ENCODE peak calls at places on chromosomes 2 and 18, in four cellular contexts. One of them, this sample, is unnamed.

GRCh38 chr18:68735498-68736343 is 20.8 kb upstream of the TMX3 start:
- DNase-seq in GM06990: no peak
- DNase-seq in GM12864: peak
- DNase-seq in heart left ventricle: no peak
- DNase-seq in this sample: no peak

GRCh38 chr2:224286923-224287322 is 115.0 kb downstream of the FAM124B start:
- DNase-seq in GM12864: no peak
- DNase-seq in heart left ventricle: no peak
- DNase-seq in GM06990: no peak
- DNase-seq in this sample: no peak

GRCh38 chr2:120436885-120437603 is 91.1 kb downstream of the INHBB start:
- DNase-seq in heart left ventricle: no peak
- DNase-seq in GM12864: no peak
- DNase-seq in GM06990: no peak
- DNase-seq in this sample: no peak

GRCh38 chr2:163469561-163469962 is 266.2 kb downstream of the FIGN start:
- DNase-seq in heart left ventricle: no peak
- DNase-seq in GM12864: no peak
- DNase-seq in GM06990: no peak
- DNase-seq in this sample: no peak

GRCh38 chr2:114752425-114752824 is 310.0 kb downstream of the DPP10 start:
- DNase-seq in GM12864: no peak
- DNase-seq in heart left ventricle: no peak
- DNase-seq in GM06990: no peak
- DNase-seq in this sample: no peak

GRCh38 chr2:26345284-26345553 is 724 bp upstream of the SELENOI start:
- DNase-seq in GM06990: no peak
- DNase-seq in heart left ventricle: no peak
- DNase-seq in GM12864: no peak
- DNase-seq in this sample: no peak

GRCh38 chr2:16461672-16462071 is 204.0 kb downstream of the CYRIA start:
- DNase-seq in GM06990: no peak
- DNase-seq in GM12864: no peak
- DNase-seq in heart left ventricle: no peak
- DNase-seq in this sample: no peak

GRCh38 chr2:241799522-241800197 is 9.3 kb upstream of the NEU4 start:
- DNase-seq in heart left ventricle: no peak
- DNase-seq in GM06990: no peak
- DNase-seq in GM12864: no peak
- DNase-seq in this sample: peak

GRCh38 chr2:166365803-166366420 is 9.8 kb downstream of the SCN9A start:
- DNase-seq in GM06990: no peak
- DNase-seq in GM12864: no peak
- DNase-seq in heart left ventricle: no peak
- DNase-seq in this sample: no peak

DNA sequence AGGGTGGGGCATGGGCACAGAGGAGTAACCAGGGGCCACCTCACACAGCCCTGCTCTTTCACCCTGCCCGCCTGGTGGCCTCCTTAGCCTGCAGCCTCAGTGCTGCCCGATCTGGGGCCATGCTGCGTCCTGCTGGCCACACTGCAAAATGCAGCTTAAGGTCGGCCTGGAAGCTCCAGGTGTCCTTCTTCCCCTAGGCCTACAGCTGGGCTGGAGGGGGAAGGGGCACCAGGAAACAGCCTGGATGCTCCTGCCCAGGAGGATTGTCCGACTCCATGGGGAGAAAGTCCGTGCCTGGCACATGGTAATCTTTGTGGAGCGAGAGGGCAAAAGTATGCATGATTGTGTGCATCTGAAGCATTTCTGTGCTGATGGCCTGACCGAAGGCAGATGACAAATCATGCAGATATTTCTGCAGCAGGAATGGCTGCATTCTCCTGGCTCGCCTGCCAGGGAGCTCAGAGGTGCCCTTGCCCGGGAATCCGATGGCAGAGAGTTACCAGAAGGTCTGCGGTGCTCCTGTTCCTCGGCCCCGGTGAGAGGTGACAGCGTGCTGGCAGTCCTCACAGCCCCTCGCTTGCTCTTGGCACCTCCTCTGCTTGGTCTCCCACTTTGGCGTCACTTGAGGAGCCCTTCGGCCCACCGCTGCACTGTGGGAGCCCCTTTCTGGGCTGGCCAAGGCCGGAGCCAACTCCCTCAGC is 12.8 kb upstream of the ALPP start:
- DNase-seq in GM06990: no peak
- DNase-seq in heart left ventricle: no peak
- DNase-seq in GM12864: no peak
- DNase-seq in this sample: no peak
- TF ChIP-seq CTCF in GM06990: peak
- TF ChIP-seq CTCF in heart left ventricle: no peak
- TF ChIP-seq CTCF in GM12864: peak
- TF ChIP-seq CTCF in this sample: peak

DNA sequence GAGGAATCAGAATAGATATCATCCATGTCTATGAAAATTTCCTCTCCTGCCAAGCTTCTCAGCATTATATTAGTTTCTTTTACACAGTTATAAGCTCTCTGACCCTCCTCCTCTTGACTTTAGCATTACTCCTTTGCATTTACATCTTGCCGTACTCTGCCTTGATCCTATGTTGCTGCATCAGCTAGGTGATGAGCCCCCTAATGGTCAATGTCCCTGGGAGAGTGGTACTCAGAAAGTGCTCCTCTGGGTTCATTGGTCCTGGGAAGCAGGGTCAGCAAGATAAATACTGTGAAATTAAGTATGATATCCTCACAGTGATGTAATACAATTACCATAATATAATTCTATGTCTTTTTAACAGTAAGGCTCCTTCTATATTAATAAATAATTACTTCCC is 74.1 kb downstream of the PKP4 start:
- DNase-seq in GM06990: no peak
- DNase-seq in heart left ventricle: no peak
- DNase-seq in GM12864: no peak
- DNase-seq in this sample: no peak
- TF ChIP-seq CTCF in GM06990: peak
- TF ChIP-seq CTCF in heart left ventricle: no peak
- TF ChIP-seq CTCF in GM12864: no peak
- TF ChIP-seq CTCF in this sample: no peak

GRCh38 chr18:32470713-32471633 is at the start of gene GAREM1:
- DNase-seq in heart left ventricle: peak
- DNase-seq in GM12864: peak
- DNase-seq in GM06990: peak
- DNase-seq in this sample: peak
- TF ChIP-seq CTCF in heart left ventricle: peak
- TF ChIP-seq CTCF in GM12864: peak
- TF ChIP-seq CTCF in GM06990: peak
- TF ChIP-seq CTCF in this sample: peak

DNA sequence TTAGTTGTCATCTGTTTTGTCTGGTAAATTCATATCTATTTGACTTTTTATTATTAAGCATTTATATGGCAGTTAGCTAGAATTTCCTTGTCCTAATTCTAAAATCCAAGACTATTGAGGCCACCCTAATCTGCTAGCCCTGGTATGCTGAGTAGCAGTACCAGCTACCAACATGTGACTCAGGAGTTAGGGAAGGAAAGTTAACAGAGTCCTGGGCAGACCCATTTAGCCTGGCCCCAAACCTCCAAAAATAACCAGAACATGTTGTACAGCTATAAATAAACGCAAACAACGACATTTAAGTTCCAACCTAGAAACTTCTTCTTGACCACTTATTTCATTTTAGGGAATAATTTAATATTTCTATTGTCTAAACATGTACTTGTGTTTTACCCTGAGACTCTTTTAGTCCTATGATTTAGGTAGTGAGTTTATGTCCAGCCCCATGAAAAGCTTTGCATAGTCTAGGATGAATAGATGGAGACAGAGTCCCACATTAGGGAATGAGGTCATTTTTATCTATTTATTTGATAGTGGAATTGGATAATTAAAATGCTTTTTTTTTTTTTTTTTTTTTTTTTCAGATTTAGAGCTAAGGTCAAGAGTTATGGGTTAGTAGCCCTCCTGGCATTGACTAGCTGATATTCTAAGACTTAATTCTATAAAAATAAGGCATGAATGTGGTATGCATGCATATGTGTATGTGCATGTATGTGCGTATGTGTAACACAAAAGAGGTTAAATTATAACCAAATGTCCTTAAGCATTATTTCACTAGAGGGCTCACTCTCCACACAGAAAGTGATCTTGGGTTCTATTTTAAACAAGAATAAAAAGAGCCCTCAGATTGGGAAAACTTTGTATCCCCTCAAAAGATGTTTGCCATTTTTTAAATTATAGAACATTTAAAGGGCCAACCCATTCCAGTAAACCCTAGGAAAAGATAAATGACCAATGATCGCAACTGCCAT is 160.0 kb upstream of the MAPRE2 start:
- DNase-seq in GM12864: no peak
- DNase-seq in GM06990: no peak
- DNase-seq in heart left ventricle: no peak
- DNase-seq in this sample: no peak
- TF ChIP-seq CTCF in GM12864: no peak
- TF ChIP-seq CTCF in GM06990: no peak
- TF ChIP-seq CTCF in heart left ventricle: no peak
- TF ChIP-seq CTCF in this sample: no peak

DNA sequence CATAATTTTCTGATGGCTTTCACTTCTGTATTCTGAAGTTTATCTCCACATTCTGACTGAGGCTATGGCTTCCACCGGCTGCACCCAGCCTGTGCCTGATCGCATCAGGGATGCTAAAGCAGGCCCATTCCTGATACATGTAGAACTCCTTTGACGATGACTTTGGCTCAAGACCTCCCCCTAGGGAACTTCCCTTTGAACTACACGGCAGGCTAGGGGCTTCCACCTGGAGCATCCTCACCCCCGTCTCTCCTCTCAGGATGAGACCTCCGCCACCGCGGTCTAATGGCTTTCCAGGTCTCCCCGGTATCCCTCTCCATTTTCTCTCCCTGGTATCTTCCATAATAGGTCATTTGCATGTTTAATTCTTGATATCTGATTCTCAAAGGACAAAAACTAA is 214.9 kb upstream of the CHST9 start:
- DNase-seq in GM12864: no peak
- DNase-seq in heart left ventricle: no peak
- DNase-seq in GM06990: no peak
- DNase-seq in this sample: no peak
- TF ChIP-seq CTCF in GM12864: peak
- TF ChIP-seq CTCF in heart left ventricle: no peak
- TF ChIP-seq CTCF in GM06990: no peak
- TF ChIP-seq CTCF in this sample: no peak

GRCh38 chr2:100423631-100424030 is 6.2 kb upstream of the CHST10 start:
- DNase-seq in GM06990: no peak
- DNase-seq in heart left ventricle: no peak
- DNase-seq in GM12864: no peak
- DNase-seq in this sample: no peak

GRCh38 chr2:100425573-100426383 is 8.3 kb upstream of the CHST10 start:
- DNase-seq in GM12864: no peak
- DNase-seq in GM06990: no peak
- DNase-seq in heart left ventricle: no peak
- DNase-seq in this sample: no peak

GRCh38 chr2:100424277-100424875 is 6.9 kb upstream of the CHST10 start:
- DNase-seq in heart left ventricle: no peak
- DNase-seq in GM06990: no peak
- DNase-seq in GM12864: no peak
- DNase-seq in this sample: no peak

GRCh38 chr2:100425107-100425506 is 7.6 kb upstream of the CHST10 start:
- DNase-seq in GM06990: no peak
- DNase-seq in GM12864: no peak
- DNase-seq in heart left ventricle: no peak
- DNase-seq in this sample: no peak

DNA sequence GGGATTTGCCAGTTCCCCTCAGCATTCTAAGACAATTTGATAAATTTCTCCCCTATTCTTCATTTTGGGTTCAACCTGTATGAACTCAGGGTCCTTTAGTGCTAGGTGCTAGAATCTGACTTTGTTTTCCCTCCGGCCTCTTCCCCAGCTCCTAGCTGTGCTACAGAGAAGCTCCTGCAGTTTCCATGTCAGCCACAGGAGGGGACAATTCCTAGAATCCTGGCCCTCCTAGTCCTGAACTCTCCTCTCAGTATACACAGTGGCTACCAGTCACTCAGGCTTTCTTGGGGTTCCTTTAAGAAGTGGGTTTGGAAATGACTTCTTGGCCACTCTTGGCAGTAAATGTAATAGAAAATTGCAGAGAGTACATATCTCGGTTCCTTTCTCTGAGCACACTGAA is 4.9 kb upstream of the CHST10 start:
- DNase-seq in GM06990: no peak
- DNase-seq in GM12864: no peak
- DNase-seq in heart left ventricle: no peak
- DNase-seq in this sample: no peak
- TF ChIP-seq CTCF in GM06990: peak
- TF ChIP-seq CTCF in GM12864: peak
- TF ChIP-seq CTCF in heart left ventricle: peak
- TF ChIP-seq CTCF in this sample: no peak

This sample was measured in transverse colon.